ENCODE peak calls at places on chromosomes 4 and X, in five cellular contexts. W, G, U, J and X are unnamed samples.

GRCh38 chr4:140081582-140082398 is 72.2 kb downstream of the MAML3 start:
- DNase-seq in U (no peak), J (no peak), G (no peak), W (no peak), X (no peak)

GRCh38 chr4:30295652-30296051 is 424.5 kb upstream of the PCDH7 start:
- DNase-seq in W (no peak), J (no peak), G (no peak), U (no peak), X (no peak)

GRCh38 chr4:146381263-146381872 is 140.4 kb downstream of the SLC10A7 start:
- DNase-seq in G (no peak), W (no peak), J (no peak), U (peak), X (no peak)

GRCh38 chr4:153785830-153786721 is 2.8 kb downstream of the SFRP2 start:
- DNase-seq in U (peak), W (no peak), G (no peak), J (peak), X (peak)

GRCh38 chr4:136241221-136241986 is 1290.9 kb downstream of the PCDH18 start:
- DNase-seq in G (no peak), J (no peak), U (no peak), W (no peak), X (no peak)

GRCh38 chr4:38819569-38819968 is 15.0 kb upstream of the TLR1 start:
- DNase-seq in U (peak), J (no peak), G (no peak), W (no peak), X (no peak)

GRCh38 chrX:38107028-38107427 is 100.7 kb downstream of the SYTL5 start:
- DNase-seq in U (no peak), J (peak), G (no peak), W (no peak), X (no peak)

GRCh38 chrX:33923262-33923661 is 208.9 kb downstream of the FAM47A start:
- DNase-seq in G (no peak), W (no peak), U (no peak), J (no peak), X (peak)

GRCh38 chr4:8675383-8675782 is 82.8 kb downstream of the CPZ start:
- DNase-seq in G (peak), W (peak), J (peak), U (peak), X (peak)

GRCh38 chrX:119661486-119661885 is 31.5 kb downstream of the SEPTIN6 start:
- DNase-seq in W (no peak), G (no peak), J (no peak), U (no peak), X (no peak)

GRCh38 chrX:36908801-36909403 is 99.3 kb upstream of the FAM47C start:
- DNase-seq in U (peak), W (no peak), G (peak), J (peak), X (peak)

GRCh38 chr4:110152386-110152785 is 46.0 kb downstream of the ELOVL6 start:
- DNase-seq in G (no peak), W (no peak), J (no peak), U (no peak), X (no peak)

GRCh38 chr4:1952046-1952700 is 56.6 kb downstream of the NELFA start:
- DNase-seq in J (no peak), G (no peak), U (no peak), W (no peak), X (no peak)

GRCh38 chr4:85929926-85930325 is 429.9 kb downstream of the MAPK10 start:
- DNase-seq in U (no peak), G (no peak), W (peak), J (peak), X (no peak)

GRCh38 chr4:90246841-90247240 is 119.6 kb downstream of the CCSER1 start:
- DNase-seq in G (no peak), U (no peak), W (no peak), J (no peak), X (no peak)

GRCh38 chrX:53704294-53704693 is 17.8 kb upstream of the HUWE1 start:
- DNase-seq in W (no peak), J (no peak), U (no peak), G (no peak), X (no peak)

GRCh38 chr4:37685726-37686372 is 327 bp downstream of the RELL1 start:
- DNase-seq in G (peak), W (no peak), J (no peak), U (peak), X (peak)

GRCh38 chrX:24148535-24149345 is 789 bp upstream of the ZFX start:
- DNase-seq in U (peak), J (peak), G (no peak), W (no peak), X (peak)

GRCh38 chr4:107863416-107863815 is 38.7 kb downstream of the SGMS2 start:
- DNase-seq in J (no peak), W (no peak), U (peak), G (no peak), X (no peak)

GRCh38 chr4:88765729-88766128 is 68.1 kb upstream of the NAP1L5 start:
- DNase-seq in J (no peak), W (no peak), U (peak), G (no peak), X (peak)

GRCh38 chr4:156575430-156576073 is 396.0 kb downstream of the PDGFC start:
- DNase-seq in U (no peak), G (no peak), W (peak), J (no peak), X (no peak)

GRCh38 chr4:11635336-11635735 is 206.6 kb upstream of the HS3ST1 start:
- DNase-seq in J (no peak), U (peak), G (no peak), W (no peak), X (no peak)

GRCh38 chr4:38566811-38567398 is 97.1 kb upstream of the KLF3 start:
- DNase-seq in G (no peak), U (no peak), J (no peak), W (no peak), X (no peak)

GRCh38 chr4:67634741-67635140 is 66.2 kb downstream of the UBA6 start:
- DNase-seq in J (no peak), G (no peak), W (no peak), U (no peak), X (no peak)

GRCh38 chrX:17706676-17707075 is 30.6 kb upstream of the SCML1 start:
- DNase-seq in G (no peak), U (peak), W (no peak), J (peak), X (peak)

GRCh38 chr4:73127839-73128448 is 58.4 kb upstream of the COX18 start:
- DNase-seq in G (no peak), W (no peak), J (peak), U (peak), X (peak)

GRCh38 chr4:107255114-107255513 is 219.0 kb upstream of the DKK2 start:
- DNase-seq in U (no peak), W (no peak), J (no peak), G (no peak), X (no peak)

GRCh38 chrX:13128104-13128503 is 83.7 kb upstream of the FAM9C start:
- DNase-seq in W (no peak), G (no peak), J (no peak), U (peak), X (no peak)

GRCh38 chr4:110742148-110742547 is 119.3 kb upstream of the PITX2 start:
- DNase-seq in G (no peak), J (no peak), U (peak), W (no peak), X (no peak)

GRCh38 chr4:20529681-20530080 is 170.6 kb upstream of the PACRGL start:
- DNase-seq in W (no peak), U (peak), G (no peak), J (no peak), X (no peak)

GRCh38 chrX:29143756-29144155 is 556.5 kb downstream of the IL1RAPL1 start:
- DNase-seq in W (no peak), J (no peak), G (no peak), U (peak), X (no peak)

GRCh38 chrX:106894392-106894909 is 8.7 kb downstream of the RIPPLY1 start:
- DNase-seq in G (peak), J (peak), W (peak), U (peak), X (peak)

GRCh38 chr4:89998350-89999098 is 103.9 kb downstream of the MMRN1 start:
- DNase-seq in J (no peak), U (no peak), W (no peak), G (no peak), X (no peak)

GRCh38 chr4:139978692-139979091 is 175.3 kb downstream of the MAML3 start:
- DNase-seq in W (no peak), G (no peak), J (no peak), U (no peak), X (no peak)

GRCh38 chrX:120380699-120381098 is 18.8 kb downstream of the ATP1B4 start:
- DNase-seq in U (no peak), G (no peak), J (peak), W (no peak), X (peak)

GRCh38 chr4:92387459-92388069 is 83.8 kb downstream of the GRID2 start:
- DNase-seq in G (no peak), U (peak), W (no peak), J (peak), X (peak)

GRCh38 chr4:181701219-181701618 is 542.0 kb upstream of the TENM3 start:
- DNase-seq in W (no peak), J (no peak), G (no peak), U (peak), X (no peak)

GRCh38 chrX:140709421-140709846 is at the start of gene LINC00632:
- DNase-seq in W (no peak), J (no peak), U (no peak), G (no peak), X (no peak)

DNA sequence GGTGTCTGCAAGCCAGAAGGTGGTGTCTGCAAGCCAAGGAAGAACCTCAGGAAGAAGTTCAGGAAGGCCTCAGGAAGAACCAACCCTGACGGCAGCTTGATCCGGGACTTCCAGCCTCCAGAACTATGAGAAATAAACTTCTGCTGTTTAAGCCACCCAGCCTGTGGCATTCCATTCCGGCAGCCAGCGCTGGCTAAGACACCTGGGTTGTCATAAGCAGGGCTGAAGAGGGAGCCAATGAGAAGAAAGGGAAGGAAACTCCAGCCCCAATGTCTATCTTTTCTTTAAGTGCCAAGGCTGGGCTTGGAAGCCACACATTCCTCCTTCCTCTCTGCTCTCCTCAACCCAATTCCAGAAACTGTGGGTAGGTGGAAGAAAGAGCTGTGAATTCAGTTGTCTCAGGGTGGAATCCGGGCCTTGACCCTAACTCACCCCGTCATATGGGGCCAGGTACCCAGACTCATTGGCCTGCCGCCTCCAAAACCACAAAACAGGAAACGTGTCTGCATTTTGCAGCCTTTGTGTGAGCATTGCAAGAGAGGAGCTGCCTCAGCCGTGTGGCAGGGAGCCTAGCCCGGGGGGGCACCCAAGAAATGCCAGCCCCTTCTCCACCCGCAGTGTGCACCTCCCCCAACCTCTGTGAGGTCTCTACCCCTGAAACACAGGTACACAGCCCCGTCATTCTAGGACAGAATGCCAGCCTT is 26.8 kb downstream of the CRMP1 start:
- DNase-seq in W (no peak), G (no peak), U (no peak), J (no peak), X (no peak)
- TF ChIP-seq USF2 in W (no peak), G (no peak), U (no peak), J (no peak), X (no peak)

GRCh38 chrX:154535892-154536291 is 10.8 kb downstream of the G6PD start:
- DNase-seq in W (no peak), J (no peak), G (no peak), U (no peak), X (no peak)

GRCh38 chrX:154539077-154539476 is 7.6 kb downstream of the G6PD start:
- DNase-seq in U (no peak), W (no peak), G (no peak), J (no peak), X (no peak)

GRCh38 chrX:154532690-154533089 is 14.0 kb downstream of the G6PD start:
- DNase-seq in W (no peak), J (no peak), U (no peak), G (no peak), X (no peak)

GRCh38 chrX:154531626-154532025 is 15.0 kb downstream of the G6PD start:
- DNase-seq in G (no peak), J (no peak), W (no peak), U (peak), X (no peak)

GRCh38 chrX:154534526-154535322 is 11.9 kb downstream of the G6PD start:
- DNase-seq in J (peak), U (peak), W (peak), G (peak), X (peak)
- TF ChIP-seq MAFK in J (no peak), U (no peak), W (no peak), G (no peak), X (no peak)

GRCh38 chrX:617891-618290 is 12.7 kb upstream of the SHOX start:
- DNase-seq in W (peak), J (no peak), G (no peak), U (no peak), X (no peak)

GRCh38 chrX:619451-619811 is 11.2 kb upstream of the SHOX start:
- DNase-seq in J (no peak), U (no peak), W (no peak), G (no peak), X (no peak)

GRCh38 chrX:622104-622503 is 8.5 kb upstream of the SHOX start:
- DNase-seq in U (no peak), J (no peak), G (no peak), W (no peak), X (no peak)

GRCh38 chrX:618761-619450 is 11.7 kb upstream of the SHOX start:
- DNase-seq in U (no peak), G (no peak), W (peak), J (no peak), X (no peak)

DNA sequence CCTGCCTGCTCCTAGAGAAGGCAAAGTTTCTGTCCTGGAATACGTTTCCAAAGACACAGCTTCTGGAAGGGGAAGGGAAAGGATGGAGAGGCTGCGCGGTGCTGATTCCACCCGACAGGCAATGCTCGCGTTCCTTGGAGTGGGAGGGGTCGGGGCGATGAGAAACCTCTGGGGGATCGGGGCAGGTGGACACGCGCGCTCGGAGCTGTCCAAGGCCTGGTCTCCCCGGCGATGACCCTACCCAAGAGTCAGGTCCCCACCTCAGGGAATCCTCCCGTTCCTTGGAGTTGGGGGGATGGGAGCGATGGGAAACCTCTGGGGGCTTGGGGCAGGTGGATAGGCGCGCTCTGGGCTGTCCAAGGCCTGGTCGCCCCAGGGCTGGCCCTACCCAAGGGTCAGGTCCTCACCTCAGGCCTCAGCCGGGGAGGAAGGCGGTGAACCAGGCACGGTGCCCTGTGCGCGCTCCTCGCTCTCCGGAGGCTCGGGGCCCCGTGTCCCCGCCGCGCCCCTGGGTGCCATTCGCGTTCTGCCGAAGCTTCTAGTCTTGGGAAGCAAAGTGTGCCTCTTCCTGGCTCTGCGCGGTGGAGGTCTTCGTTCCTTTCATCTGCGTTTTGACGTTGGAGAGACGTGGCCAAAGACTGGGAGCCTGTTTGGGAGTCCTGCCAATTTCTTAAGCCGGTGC is 10.6 kb upstream of the SHOX start:
- DNase-seq in J (no peak), G (no peak), U (no peak), W (peak), X (no peak)
- TF ChIP-seq USF2 in J (no peak), G (no peak), U (no peak), W (no peak), X (no peak)

GRCh38 chr4:184857446-184858121 is 31.8 kb upstream of the ACSL1 start:
- DNase-seq in G (no peak), W (no peak), J (no peak), U (no peak), X (no peak)

GRCh38 chr4:184854673-184855072 is 28.9 kb upstream of the ACSL1 start:
- DNase-seq in W (no peak), U (no peak), J (no peak), G (no peak), X (no peak)

GRCh38 chr4:184853385-184853784 is 27.6 kb upstream of the ACSL1 start:
- DNase-seq in G (no peak), U (no peak), J (no peak), W (no peak), X (no peak)

GRCh38 chr4:184860018-184860530 is 34.3 kb upstream of the ACSL1 start:
- DNase-seq in G (no peak), W (no peak), U (no peak), J (no peak), X (no peak)

DNA sequence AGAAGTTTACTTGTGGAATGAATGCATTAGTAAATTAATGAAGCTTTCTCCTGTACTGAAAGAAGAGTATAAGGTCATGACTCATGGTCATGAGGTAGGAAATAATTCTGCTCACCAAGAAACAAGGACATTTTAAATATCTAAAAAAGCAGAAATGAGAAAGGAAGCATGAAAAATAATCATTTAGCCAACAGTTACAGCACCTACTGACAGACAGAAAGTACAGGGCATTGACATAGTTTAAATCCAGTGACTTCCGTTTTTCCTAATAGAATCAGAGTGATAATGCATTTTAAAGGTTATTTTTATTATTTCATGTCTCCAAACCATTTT is 30.5 kb upstream of the ACSL1 start:
- DNase-seq in G (no peak), J (no peak), U (no peak), W (no peak), X (no peak)
- TF ChIP-seq MAFK in G (no peak), J (no peak), U (no peak), W (no peak), X (no peak)

DNA sequence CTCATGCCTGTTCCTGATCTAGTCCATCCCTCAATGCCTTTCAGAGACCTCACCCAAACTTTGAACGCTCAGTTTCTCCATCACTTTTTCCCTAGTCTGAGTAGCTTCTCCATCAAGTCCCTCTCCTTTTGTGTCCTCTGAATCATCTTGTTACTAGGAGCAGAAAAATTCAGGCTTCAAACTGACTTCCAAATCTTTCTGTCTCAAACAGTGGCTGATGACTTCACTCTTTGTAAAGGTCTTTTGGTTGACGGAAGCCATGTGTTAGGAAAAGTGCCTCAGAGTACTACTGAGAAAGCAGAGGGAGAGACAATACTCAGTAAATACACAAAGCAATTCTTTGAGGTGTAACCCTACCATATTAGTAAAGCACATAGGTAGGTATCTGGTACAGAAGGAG is 65.7 kb upstream of the CAMK2D start:
- DNase-seq in J (no peak), W (no peak), G (no peak), U (peak), X (no peak)
- TF ChIP-seq USF2 in J (no peak), W (no peak), G (no peak), U (no peak), X (no peak)

GRCh38 chr4:155170569-155170968 is 37.9 kb upstream of the NPY2R start:
- DNase-seq in J (no peak), W (no peak), G (no peak), U (no peak), X (no peak)

GRCh38 chr4:155161357-155161756 is 47.1 kb upstream of the NPY2R start:
- DNase-seq in J (no peak), G (no peak), W (no peak), U (no peak), X (no peak)

DNA sequence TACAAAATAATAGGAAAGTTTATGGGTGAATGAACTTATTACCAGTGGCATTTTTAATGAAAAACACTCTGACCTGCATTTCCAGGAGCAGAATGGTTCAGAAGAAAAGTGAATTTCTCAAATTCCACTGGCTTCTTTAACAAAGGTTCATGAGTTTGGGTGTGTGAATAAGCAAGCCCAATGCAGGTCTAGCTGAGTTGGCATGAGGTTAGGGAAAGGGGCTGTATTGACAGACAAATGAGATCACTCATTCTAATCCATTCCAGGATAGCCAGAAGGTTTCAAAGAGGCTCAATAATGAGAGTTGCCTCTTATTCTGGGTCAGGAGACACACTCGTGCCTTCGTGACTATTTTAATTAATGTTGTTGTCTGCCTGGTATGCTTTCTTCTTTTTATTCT is 43.7 kb upstream of the NPY2R start:
- DNase-seq in J (no peak), U (no peak), G (no peak), W (no peak), X (no peak)
- TF ChIP-seq MAFK in J (no peak), U (no peak), G (no peak), W (no peak), X (no peak)

GRCh38 chr4:163404080-163404479 is 60.4 kb downstream of the NPY5R start:
- DNase-seq in W (no peak), G (no peak), J (no peak), U (no peak), X (no peak)

GRCh38 chr4:163400911-163401310 is 57.2 kb downstream of the NPY5R start:
- DNase-seq in G (no peak), U (no peak), J (no peak), W (no peak), X (no peak)

GRCh38 chr4:163404570-163404969 is 60.9 kb downstream of the NPY5R start:
- DNase-seq in W (no peak), G (no peak), U (no peak), J (peak), X (no peak)
- TF ChIP-seq USF2 in W (no peak), G (no peak), U (no peak), J (no peak), X (no peak)